ENCODE peak calls at places on chromosomes 13 and 19, in eight cellular contexts. S is transverse colon, J is uterus, Z is psoas muscle, M is IMR-90, C is cardiac muscle cell, R is right atrium auricular region, H is tibial artery. I is an unnamed sample.

GRCh38 chr13:72985610-72986009 is 73.2 kb upstream of the KLF5 start:
- DNase-seq in J (no peak), Z (no peak), S (no peak), C (no peak), R (no peak), H (no peak), M (no peak), I (no peak)

GRCh38 chr13:21557995-21558394 is 46.0 kb downstream of the MICU2 start:
- DNase-seq in R (no peak), Z (no peak), M (no peak), S (no peak), C (peak), H (no peak), J (no peak), I (no peak)

GRCh38 chr19:48206402-48207093 is 36.1 kb downstream of the ZSWIM9 start:
- DNase-seq in Z (no peak), S (no peak), H (no peak), C (no peak), M (no peak), R (peak), J (no peak), I (no peak)

GRCh38 chr19:2476451-2477140 is 669 bp downstream of the GADD45B start:
- DNase-seq in S (peak), M (peak), J (peak), Z (peak), H (peak), R (no peak), C (peak), I (peak)

GRCh38 chr19:10848208-10848843 is at the start of gene C19orf38:
- DNase-seq in J (no peak), R (no peak), C (peak), H (no peak), S (no peak), Z (no peak), M (no peak), I (no peak)

GRCh38 chr13:114020750-114021463 is 47.0 kb upstream of the C13orf46 start:
- DNase-seq in H (no peak), Z (no peak), R (no peak), J (no peak), C (no peak), M (no peak), S (peak), I (no peak)

GRCh38 chr13:21639604-21640003 is 31.3 kb upstream of the FGF9 start:
- DNase-seq in Z (no peak), M (no peak), J (no peak), H (no peak), S (no peak), C (no peak), R (no peak), I (no peak)

GRCh38 chr13:104011505-104012270 is 945.5 kb upstream of the SLC10A2 start:
- DNase-seq in C (peak), R (no peak), H (no peak), M (no peak), Z (peak), S (no peak), J (no peak), I (no peak)

GRCh38 chr19:41965127-41965526 is 6.0 kb upstream of the RABAC1 start:
- DNase-seq in R (no peak), C (no peak), J (no peak), H (no peak), M (no peak), Z (no peak), S (no peak), I (no peak)

GRCh38 chr19:58477130-58477529 is 978 bp downstream of the ZNF446 start:
- DNase-seq in S (no peak), R (no peak), C (no peak), M (no peak), Z (no peak), H (no peak), J (no peak), I (no peak)

GRCh38 chr13:51612867-51613266 is 28.6 kb downstream of the WDFY2 start:
- DNase-seq in H (no peak), Z (no peak), S (no peak), J (no peak), C (no peak), R (no peak), M (no peak), I (no peak)

GRCh38 chr13:110262494-110262893 is 44.5 kb downstream of the COL4A1 start:
- DNase-seq in J (no peak), Z (no peak), S (no peak), C (no peak), R (peak), M (no peak), H (no peak), I (no peak)

GRCh38 chr13:50678464-50679162 is 164.9 kb downstream of the DLEU7 start:
- DNase-seq in R (no peak), M (peak), C (peak), Z (no peak), H (no peak), S (no peak), J (no peak), I (no peak)

GRCh38 chr19:4444765-4445741 is 12.5 kb downstream of the UBXN6 start:
- DNase-seq in J (no peak), R (no peak), Z (no peak), C (peak), S (no peak), H (no peak), M (no peak), I (no peak)

GRCh38 chr19:14102756-14103155 is 12.2 kb upstream of the SAMD1 start:
- DNase-seq in J (no peak), R (no peak), M (no peak), H (no peak), Z (no peak), C (no peak), S (no peak), I (no peak)

GRCh38 chr13:113853518-113854237 is 10.2 kb downstream of the GAS6 start:
- DNase-seq in C (peak), M (peak), J (peak), H (peak), R (peak), Z (peak), S (no peak), I (no peak)

GRCh38 chr19:56163097-56163496 is 12.7 kb upstream of the GALP start:
- DNase-seq in H (no peak), Z (no peak), C (no peak), R (no peak), J (no peak), M (no peak), S (no peak), I (no peak)

GRCh38 chr13:111232191-111232590 is 88.3 kb upstream of the TEX29 start:
- DNase-seq in R (no peak), J (no peak), H (no peak), M (no peak), S (no peak), Z (no peak), C (no peak), I (no peak)

GRCh38 chr13:46553886-46554855 is 1.2 kb downstream of the LRCH1 start:
- DNase-seq in J (peak), S (peak), C (peak), Z (peak), M (peak), H (peak), R (peak), I (peak)

GRCh38 chr19:51754106-51754505 is 2.4 kb upstream of the FPR1 start:
- DNase-seq in H (no peak), J (no peak), R (no peak), S (no peak), C (no peak), M (no peak), Z (no peak), I (peak)

GRCh38 chr13:73835138-73835721 is 299.0 kb downstream of the KLF12 start:
- DNase-seq in S (no peak), M (peak), Z (no peak), C (peak), R (no peak), H (no peak), J (no peak), I (no peak)

DNA sequence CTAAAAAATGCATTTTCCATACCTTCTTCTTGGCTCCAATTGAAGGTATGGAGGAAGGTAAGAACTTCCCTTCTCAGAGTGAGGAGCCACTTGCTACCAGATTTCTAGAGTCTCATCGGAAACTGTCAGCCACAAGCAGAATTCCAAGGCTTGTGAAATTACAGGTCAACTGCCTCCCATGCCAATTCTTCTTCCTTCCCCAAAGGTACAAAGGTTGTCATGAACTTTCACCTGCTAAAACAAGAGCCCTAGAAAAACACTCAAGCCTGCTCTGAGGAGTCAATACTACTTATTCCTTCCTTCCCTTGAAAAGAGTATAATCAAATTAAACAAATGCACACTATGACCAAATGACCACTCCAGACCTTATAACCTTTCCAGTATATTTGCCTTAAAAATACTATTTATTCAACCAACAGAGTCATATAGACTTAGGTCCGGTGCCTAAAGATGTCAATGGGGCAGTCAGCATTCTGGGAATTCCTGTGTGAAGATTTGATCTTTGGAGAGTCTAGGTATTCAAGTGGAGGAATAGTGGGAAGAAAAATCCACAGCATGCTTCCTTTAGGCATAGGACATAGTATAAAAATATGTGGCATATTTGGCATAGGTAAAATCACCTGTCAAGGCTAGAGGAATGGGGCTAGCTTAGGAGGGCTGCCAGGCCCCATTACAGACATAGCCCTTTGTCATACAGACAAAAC is 539.3 kb downstream of the LIG4 start:
- DNase-seq in M (no peak), C (no peak), R (no peak), J (no peak), H (no peak), Z (no peak), S (no peak), I (no peak)
- H3K4me3 ChIP-seq in M (no peak), C (no peak), R (no peak), J (no peak), H (no peak), Z (no peak), S (no peak), I (no peak)

GRCh38 chr19:6527893-6528543 is 2.8 kb upstream of the TNFSF9 start:
- DNase-seq in M (no peak), Z (no peak), H (no peak), S (no peak), C (no peak), J (no peak), R (no peak), I (no peak)
- TF ChIP-seq CTCF in M (no peak), Z (no peak), H (no peak), S (no peak), C (no peak), J (no peak), R (no peak), I (no peak)

GRCh38 chr19:533485-534058 is 2.0 kb downstream of the CDC34 start:
- DNase-seq in J (no peak), C (no peak), Z (no peak), M (no peak), S (no peak), H (no peak), R (no peak), I (no peak)
- H3K27ac ChIP-seq in J (peak), C (peak), Z (peak), M (peak), S (peak), H (peak), R (peak), I (peak)

GRCh38 chr13:77345150-77345780 is 18.4 kb upstream of the MYCBP2 start:
- DNase-seq in C (no peak), J (no peak), R (no peak), S (no peak), Z (no peak), H (no peak), M (no peak), I (no peak)

GRCh38 chr13:77338329-77338728 is 11.4 kb upstream of the MYCBP2 start:
- DNase-seq in Z (no peak), J (no peak), S (no peak), H (no peak), R (no peak), M (no peak), C (no peak), I (no peak)

GRCh38 chr13:77338961-77339401 is 12.1 kb upstream of the MYCBP2 start:
- DNase-seq in Z (no peak), M (no peak), J (no peak), C (no peak), H (no peak), R (no peak), S (no peak), I (no peak)

GRCh38 chr13:77339408-77339807 is 12.5 kb upstream of the MYCBP2 start:
- DNase-seq in H (no peak), C (no peak), M (no peak), Z (no peak), R (no peak), J (no peak), S (no peak), I (no peak)

GRCh38 chr13:77343841-77344240 is 16.9 kb upstream of the MYCBP2 start:
- DNase-seq in R (no peak), Z (no peak), J (no peak), M (no peak), H (no peak), C (no peak), S (no peak), I (no peak)
- H3K4me3 ChIP-seq in R (no peak), Z (no peak), J (no peak), M (no peak), H (no peak), C (no peak), S (no peak), I (no peak)

GRCh38 chr13:38902551-38902950 is 88.1 kb downstream of the STOML3 start:
- DNase-seq in H (no peak), Z (no peak), S (no peak), J (no peak), R (no peak), C (no peak), M (no peak), I (no peak)

GRCh38 chr13:38899581-38899980 is 91.0 kb downstream of the STOML3 start:
- DNase-seq in H (no peak), S (no peak), J (no peak), M (no peak), C (no peak), Z (no peak), R (no peak), I (no peak)

GRCh38 chr13:38897521-38897920 is 93.1 kb downstream of the STOML3 start:
- DNase-seq in H (no peak), R (no peak), Z (no peak), J (no peak), S (no peak), C (no peak), M (no peak), I (no peak)

GRCh38 chr13:38898481-38898880 is 92.2 kb downstream of the STOML3 start:
- DNase-seq in R (no peak), J (no peak), M (no peak), Z (no peak), S (no peak), H (no peak), C (no peak), I (no peak)

DNA sequence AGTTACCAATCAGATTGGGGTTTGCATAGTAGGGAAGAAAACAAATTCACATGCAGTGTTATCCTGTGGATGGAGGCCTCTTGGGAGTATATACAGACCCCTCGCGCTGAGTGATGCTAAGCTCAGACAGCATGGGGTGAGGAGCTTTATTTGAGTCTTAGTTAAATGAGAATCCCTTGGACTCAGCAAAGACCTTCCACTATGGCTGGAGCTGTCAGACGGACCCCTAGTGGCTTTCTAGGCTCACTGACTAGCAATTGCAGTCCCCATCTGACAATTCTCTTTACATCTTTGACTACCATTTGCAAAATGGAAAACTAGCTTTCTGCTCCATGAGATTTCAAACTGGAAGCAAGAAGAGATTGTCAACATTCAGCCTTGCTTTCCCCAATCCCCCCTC is 90.4 kb downstream of the STOML3 start:
- DNase-seq in Z (no peak), C (no peak), J (no peak), R (no peak), S (no peak), M (no peak), H (no peak), I (no peak)
- TF ChIP-seq CTCF in Z (no peak), C (peak), J (no peak), R (no peak), S (no peak), M (no peak), H (no peak), I (no peak)

GRCh38 chr19:46717034-46717715 is at the start of gene PRKD2:
- DNase-seq in H (peak), C (peak), Z (peak), M (peak), S (peak), J (peak), R (peak), I (peak)

GRCh38 chr19:46716013-46716671 is 772 bp downstream of the PRKD2 start:
- DNase-seq in Z (no peak), S (peak), C (peak), M (no peak), J (no peak), R (no peak), H (no peak), I (no peak)

GRCh38 chr19:46716672-46717033 is 261 bp downstream of the PRKD2 start:
- DNase-seq in S (no peak), R (no peak), J (no peak), M (no peak), Z (no peak), C (no peak), H (no peak), I (no peak)

GRCh38 chr19:46714523-46715106 is 2.3 kb downstream of the PRKD2 start:
- DNase-seq in C (no peak), M (no peak), Z (no peak), J (no peak), R (no peak), H (no peak), S (no peak), I (no peak)

DNA sequence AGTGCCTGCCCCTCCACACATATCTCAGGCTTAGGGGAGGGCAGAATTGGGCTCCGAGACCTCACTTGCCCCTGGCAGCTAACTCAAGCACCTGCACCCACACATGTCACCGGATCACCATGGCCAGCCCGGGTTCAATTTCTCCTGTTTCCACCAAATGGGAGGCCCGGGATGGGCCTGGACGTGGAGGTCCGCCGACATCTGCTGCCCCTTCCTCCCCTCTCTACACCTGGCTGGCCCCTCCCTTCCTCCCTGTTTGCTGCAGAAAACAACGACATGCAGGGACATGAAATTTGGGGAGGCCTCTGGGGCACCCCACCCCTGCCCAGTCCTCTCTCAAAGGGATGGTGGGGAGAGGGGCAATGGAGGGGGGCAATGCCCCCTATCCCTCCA is 1.3 kb downstream of the PRKD2 start:
- DNase-seq in S (no peak), M (no peak), H (no peak), C (no peak), R (no peak), Z (no peak), J (no peak), I (no peak)
- H3K27ac ChIP-seq in S (peak), M (peak), H (peak), C (no peak), R (peak), Z (no peak), J (peak), I (peak)

GRCh38 chr19:7383284-7383683 is 34.5 kb downstream of the ARHGEF18 start:
- DNase-seq in S (no peak), M (no peak), C (no peak), R (no peak), H (no peak), J (no peak), Z (no peak), I (no peak)

GRCh38 chr19:7386308-7386707 is 37.6 kb downstream of the ARHGEF18 start:
- DNase-seq in J (no peak), C (no peak), R (no peak), S (no peak), M (no peak), Z (no peak), H (no peak), I (no peak)

GRCh38 chr19:7382694-7383093 is 34.0 kb downstream of the ARHGEF18 start:
- DNase-seq in R (no peak), Z (no peak), S (no peak), C (no peak), M (no peak), J (no peak), H (no peak), I (no peak)

GRCh38 chr19:7385062-7385461 is 36.3 kb downstream of the ARHGEF18 start:
- DNase-seq in M (no peak), R (no peak), S (no peak), C (no peak), Z (no peak), J (no peak), H (no peak), I (no peak)

DNA sequence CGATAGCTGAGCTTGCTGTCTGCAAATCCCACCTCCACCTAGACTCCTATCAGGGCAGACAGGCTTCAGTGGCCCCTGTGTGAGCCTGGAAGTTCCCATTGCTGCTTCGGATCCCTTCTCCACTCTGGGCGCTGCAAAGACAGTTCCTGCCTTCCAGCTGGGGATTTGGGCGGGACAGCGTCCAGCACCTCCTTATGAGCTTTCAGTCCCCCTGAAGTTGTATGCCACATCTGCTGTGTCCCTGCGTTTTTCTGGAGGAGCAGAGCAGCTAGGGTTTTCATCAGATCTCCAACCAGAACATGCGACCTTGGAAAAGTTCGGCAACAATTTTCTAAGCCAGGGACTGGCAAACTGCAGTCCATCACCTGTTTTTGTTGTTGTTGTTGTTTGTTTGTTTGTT is 38.0 kb downstream of the ARHGEF18 start:
- DNase-seq in S (no peak), H (no peak), M (no peak), R (no peak), Z (no peak), C (no peak), J (no peak), I (no peak)
- H3K4me3 ChIP-seq in S (no peak), H (no peak), M (no peak), R (no peak), Z (no peak), C (no peak), J (no peak), I (no peak)

GRCh38 chr13:49214917-49215376 is 5.2 kb upstream of the MLNR start:
- DNase-seq in C (peak), R (no peak), J (no peak), Z (no peak), S (peak), M (peak), H (no peak), I (no peak)
- TF ChIP-seq CTCF in C (peak), R (no peak), J (no peak), Z (no peak), S (no peak), M (no peak), H (no peak), I (no peak)

I was measured in ascending aorta.